ENCODE peak calls at places on chromosomes 1 and 21, in seven cellular contexts. G is NB4, F is heart left ventricle, M is A549, C is breast epithelium, O is transverse colon, Q is right lobe of liver. K is an unnamed sample.

GRCh38 chr21:30044447-30045064 is 104.8 kb upstream of the GRIK1 start:
- DNase-seq in C (no peak), M (no peak), G (peak; percentile 14), Q (no peak), F (no peak), O (no peak), K (no peak)

GRCh38 chr21:27475363-27475955 is 508.6 kb upstream of the ADAMTS5 start:
- DNase-seq in G (no peak), C (no peak), Q (no peak), M (no peak), O (no peak), F (no peak), K (no peak)

GRCh38 chr1:228804640-228805413 is 69.5 kb downstream of the RHOU start:
- DNase-seq in G (no peak), F (no peak), Q (no peak), M (no peak), C (no peak), O (no peak), K (no peak)

GRCh38 chr1:94324168-94324544 is 86.8 kb upstream of the ARHGAP29 start:
- DNase-seq in F (no peak), Q (no peak), O (no peak), M (no peak), G (no peak), C (no peak), K (no peak)

GRCh38 chr21:36156815-36157670 is at the start of gene DOP1B:
- DNase-seq in G (peak; percentile 66), C (no peak), M (peak; percentile 8), O (peak; percentile 67), F (no peak), Q (peak; percentile 75), K (peak; percentile 91)

GRCh38 chr21:36097427-36098230 is 27.8 kb downstream of the CBR1 start:
- DNase-seq in M (no peak), F (no peak), G (peak; percentile 65), C (no peak), Q (no peak), O (no peak), K (no peak)

GRCh38 chr1:219958875-219959417 is 30.6 kb upstream of the SLC30A10 start:
- DNase-seq in C (no peak), Q (no peak), F (no peak), O (peak; percentile 42), G (no peak), M (no peak), K (no peak)

GRCh38 chr1:79190074-79190473 is 183.5 kb upstream of the ADGRL4 start:
- DNase-seq in G (no peak), F (no peak), Q (no peak), O (no peak), M (no peak), C (no peak), K (no peak)

GRCh38 chr1:70477090-70477489 is 66.0 kb downstream of the CTH start:
- DNase-seq in C (no peak), Q (no peak), F (no peak), G (no peak), O (no peak), M (no peak), K (no peak)

GRCh38 chr1:232793944-232794343 is 11.3 kb upstream of the MAP10 start:
- DNase-seq in F (no peak), O (peak; percentile 32), Q (no peak), M (no peak), G (peak; percentile 85), C (no peak), K (no peak)

GRCh38 chr1:95002657-95003432 is 69.9 kb downstream of the ALG14 start:
- DNase-seq in M (no peak), F (peak; percentile 38), Q (no peak), C (no peak), G (no peak), O (no peak), K (no peak)

GRCh38 chr1:161784963-161785362 is 18.8 kb downstream of the ATF6 start:
- DNase-seq in C (no peak), O (no peak), F (no peak), G (no peak), Q (no peak), M (no peak), K (no peak)

GRCh38 chr1:179930867-179931266 is 23.7 kb upstream of the CEP350 start:
- DNase-seq in M (peak; percentile 1), G (no peak), O (no peak), C (no peak), Q (no peak), F (no peak), K (no peak)

DNA sequence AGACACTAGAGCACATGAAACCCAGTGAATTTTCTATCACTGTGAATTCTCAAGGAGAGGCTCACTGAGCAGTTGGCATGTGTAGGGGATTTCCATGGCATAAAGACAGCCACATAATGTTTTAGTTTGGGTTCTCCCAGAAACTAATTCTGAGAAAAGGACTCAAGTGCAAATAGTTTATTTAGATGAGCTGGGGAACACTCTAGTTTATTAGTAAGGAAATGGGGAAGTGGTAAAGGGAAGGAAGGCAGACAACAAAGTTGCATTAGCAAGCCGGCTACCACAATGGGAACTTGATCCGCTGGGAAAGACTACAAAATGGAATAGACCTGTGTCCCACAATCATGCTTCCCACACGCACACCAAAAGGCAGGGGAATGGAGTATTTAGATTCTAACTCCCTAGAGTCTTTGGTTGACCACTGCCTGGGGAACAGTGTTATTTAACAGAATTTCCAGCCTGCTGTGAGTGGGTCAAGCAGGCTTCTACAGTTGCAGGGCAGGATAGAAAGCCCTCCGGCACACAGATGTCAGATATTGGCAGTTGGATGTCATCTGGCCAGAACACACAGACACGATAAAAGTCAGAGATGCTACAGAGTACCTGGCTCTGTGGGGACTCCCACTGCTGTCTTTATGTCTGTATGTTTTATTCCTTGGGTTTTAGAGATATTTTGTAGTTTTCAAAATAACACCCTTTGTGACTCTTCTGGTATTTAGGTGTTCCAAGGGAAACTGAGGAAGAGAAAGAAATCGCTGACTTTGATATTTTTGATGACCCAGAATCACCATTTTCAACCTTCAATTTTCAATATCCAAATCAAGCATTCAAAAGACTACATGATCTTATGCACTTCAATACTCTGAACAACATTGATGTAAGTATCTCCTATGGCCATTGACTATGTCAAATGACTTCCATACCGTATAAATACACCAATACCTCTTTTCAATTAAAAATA is 150.1 kb downstream of the PLA2G4A start:
- DNase-seq in Q (no peak), C (no peak), M (no peak), O (no peak), F (no peak), G (peak; percentile 74), K (no peak)
- H3K4me3 ChIP-seq in Q (no peak overlapping the region), C (no peak overlapping the region), M (no peak overlapping the region), O (no peak overlapping the region), F (no peak overlapping the region), G (no peak overlapping the region), K (no peak overlapping the region)

DNA sequence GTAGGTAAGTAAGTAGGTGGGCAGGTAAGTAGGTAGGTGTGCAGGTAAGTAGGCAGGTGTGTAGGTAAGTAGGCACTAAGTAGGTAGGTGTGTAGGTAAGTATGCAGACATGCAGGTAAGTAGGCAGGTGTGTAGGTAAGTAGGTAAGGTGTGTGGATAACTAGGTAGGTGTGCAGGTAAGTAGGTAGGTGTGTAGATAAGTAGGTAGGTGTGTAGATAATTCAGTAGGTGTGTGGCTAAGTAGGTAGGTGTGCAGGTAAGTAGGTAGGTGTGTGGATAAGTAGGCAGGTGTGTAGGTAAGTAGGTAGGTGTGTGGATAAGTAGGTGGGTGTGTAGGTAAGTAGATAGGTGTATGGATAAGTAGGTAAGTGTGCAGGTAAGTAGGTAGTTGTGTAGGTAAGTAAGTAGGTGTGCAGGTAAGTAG is 53.9 kb upstream of the COG2 start:
- DNase-seq in C (no peak), F (no peak), Q (no peak), G (no peak), O (no peak), M (no peak), K (no peak)
- TF ChIP-seq CTCF in C (no peak), F (no peak), Q (no peak), G (no peak), O (no peak), M (no peak), K (no peak)

DNA sequence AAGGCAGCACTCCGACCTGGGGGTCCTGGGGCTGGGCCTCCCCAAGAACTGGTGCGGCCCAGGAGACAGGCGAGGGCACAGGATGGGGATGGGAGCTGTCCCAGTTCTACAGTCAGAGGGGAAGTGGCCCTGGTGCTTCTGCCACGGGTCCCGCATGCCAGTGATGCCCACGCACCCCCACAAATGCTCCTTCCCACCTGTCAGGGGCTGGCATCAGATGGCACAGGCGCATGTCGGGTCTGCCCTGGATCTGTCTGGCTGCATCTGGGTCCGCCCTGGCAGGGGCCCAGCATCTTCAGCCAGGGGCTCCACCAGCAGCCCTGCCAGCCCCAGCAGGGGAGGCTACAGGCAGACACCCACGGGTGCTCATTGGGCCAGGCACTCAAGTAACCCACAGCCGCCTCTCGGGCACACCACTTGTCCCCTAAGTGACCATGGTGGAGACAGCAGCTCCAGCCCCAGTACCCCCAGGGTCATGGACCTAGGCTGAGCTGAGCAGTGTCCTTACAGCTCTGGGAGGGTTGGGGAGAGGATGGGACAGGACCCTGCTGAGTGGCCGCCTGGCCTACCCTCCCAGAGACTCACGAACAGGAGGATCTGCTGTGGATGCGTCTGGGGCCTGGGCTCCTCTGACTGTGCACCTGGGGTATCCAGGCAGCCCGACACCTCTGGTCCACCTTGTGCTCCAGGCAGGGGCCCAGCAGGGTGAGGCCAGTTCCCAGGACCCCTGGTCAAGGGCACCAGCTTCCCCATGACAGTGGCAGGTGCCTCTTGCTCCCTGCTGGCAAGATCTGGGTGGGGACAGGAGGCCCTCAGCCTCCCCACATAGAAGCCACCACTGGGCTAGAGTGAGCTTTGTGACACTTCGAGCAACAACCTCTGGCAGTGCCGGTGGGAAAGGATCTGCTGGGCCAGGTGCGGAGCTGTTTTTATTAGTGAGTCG is 5.4 kb downstream of the SMIM1 start:
- DNase-seq in O (no peak), M (no peak), G (no peak), F (no peak), Q (no peak), C (no peak), K (no peak)
- TF ChIP-seq POLR2A in O (no peak), M (no peak), G (no peak), F (no peak), Q (no peak), C (no peak), K (no peak)

GRCh38 chr1:203281033-203281432 is 24.3 kb upstream of the BTG2 start:
- DNase-seq in M (peak; percentile 28), C (peak; percentile 69), O (no peak), Q (no peak), F (no peak), G (no peak), K (no peak)

GRCh38 chr1:203280061-203280460 is 25.3 kb upstream of the BTG2 start:
- DNase-seq in M (no peak), G (no peak), O (no peak), C (peak; percentile 12), F (no peak), Q (no peak), K (no peak)

GRCh38 chr1:203278087-203278884 is 27.0 kb upstream of the BTG2 start:
- DNase-seq in Q (peak; percentile 75), M (no peak), O (peak; percentile 83), G (peak; percentile 45), C (peak; percentile 91), F (peak; percentile 95), K (peak; percentile 87)

GRCh38 chr1:203276916-203277535 is 28.3 kb upstream of the BTG2 start:
- DNase-seq in F (no peak), Q (no peak), G (no peak), O (no peak), C (peak; percentile 36), M (no peak), K (no peak)

DNA sequence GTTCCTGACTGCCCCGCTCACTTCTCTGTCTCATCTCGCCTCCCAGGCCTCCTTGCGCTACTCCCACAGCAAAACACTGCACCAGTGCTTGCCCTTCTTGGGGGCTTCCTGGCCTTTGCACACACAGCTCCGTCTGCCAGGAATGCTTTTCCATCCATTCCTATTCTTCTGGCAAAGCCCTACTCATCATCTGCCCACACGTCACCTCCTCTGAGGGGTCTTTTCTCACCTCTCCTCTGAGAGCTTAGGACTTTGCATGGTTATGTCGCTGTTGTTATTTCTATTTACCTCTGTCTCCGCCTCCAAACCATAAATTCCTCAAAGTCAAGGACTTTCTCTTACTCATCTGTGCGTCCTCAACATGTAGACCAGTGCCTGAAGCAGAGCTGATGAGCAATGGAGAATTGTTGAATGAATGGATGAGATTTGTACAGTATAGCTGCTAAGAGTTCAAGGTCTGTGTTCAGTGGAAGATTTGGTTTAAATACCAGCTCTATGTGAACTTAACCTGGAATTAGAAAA is 26.4 kb upstream of the BTG2 start:
- DNase-seq in O (no peak), G (no peak), C (no peak), Q (no peak), F (no peak), M (no peak), K (no peak)
- H3K4me3 ChIP-seq in O (no peak overlapping the region), G (no peak overlapping the region), C (no peak overlapping the region), Q (no peak overlapping the region), F (peak overlapping the region; percentile 7), M (no peak overlapping the region), K (no peak overlapping the region)